ENCODE peak calls at places on chromosomes 3 and 15, in nine cellular contexts. A is CD8-positive, alpha-beta T cell; O is transverse colon; V is ovary; B is fibroblast of lung; J is neural progenitor cell; H is breast epithelium; D is colonic mucosa; S is CD8-positive, alpha-beta memory T cell. E is an unnamed sample.

GRCh38 chr3:147654827-147655226 is 245.7 kb downstream of the ZIC1 start:
- DNase-seq in J (no peak), S (no peak), A (no peak), V (no peak), B (peak; percentile 87), D (no peak), H (no peak), O (no peak), E (no peak)

GRCh38 chr3:127951276-127951675 is 36.2 kb downstream of the KBTBD12 start:
- DNase-seq in A (no peak), O (no peak), B (peak; percentile 63), J (no peak), V (no peak), S (no peak), H (no peak), D (no peak), E (no peak)

GRCh38 chr3:60954049-60954448 is 297.2 kb downstream of the FHIT start:
- DNase-seq in B (peak; percentile 34), V (no peak), J (no peak), A (no peak), S (no peak), H (no peak), D (no peak), O (no peak), E (no peak)

GRCh38 chr15:88894348-88894818 is 961 bp downstream of the HAPLN3 start:
- DNase-seq in S (peak; percentile 84), D (peak; percentile 79), B (peak; percentile 31), J (peak; percentile 87), O (peak; percentile 74), V (peak; percentile 54), H (peak; percentile 66), A (peak; percentile 79), E (no peak)

GRCh38 chr3:185473290-185473815 is 25.5 kb downstream of the TMEM41A start:
- DNase-seq in H (no peak), B (peak; percentile 73), S (no peak), O (no peak), D (no peak), J (no peak), A (no peak), V (no peak), E (no peak)

GRCh38 chr3:111517801-111518200 is 24.2 kb upstream of the CD96 start:
- DNase-seq in V (no peak), O (no peak), S (no peak), A (no peak), D (no peak), H (no peak), J (no peak), B (peak; percentile 23), E (no peak)

GRCh38 chr3:3600665-3601340 is 198.4 kb upstream of the LRRN1 start:
- DNase-seq in S (no peak), O (no peak), H (no peak), A (no peak), V (no peak), J (no peak), B (no peak), D (no peak), E (no peak)

GRCh38 chr3:63228677-63229076 is 49.4 kb upstream of the SYNPR start:
- DNase-seq in H (no peak), J (peak; percentile 62), A (no peak), S (no peak), O (no peak), D (peak; percentile 35), B (peak; percentile 44), V (no peak), E (no peak)

GRCh38 chr15:39625856-39626255 is 45.0 kb downstream of the THBS1 start:
- DNase-seq in D (no peak), V (no peak), A (no peak), S (no peak), J (no peak), H (no peak), B (peak; percentile 49), O (no peak), E (no peak)

GRCh38 chr15:39622660-39623549 is 42.0 kb downstream of the THBS1 start:
- DNase-seq in J (no peak), H (no peak), A (no peak), V (no peak), B (no peak), O (no peak), D (peak; percentile 67), S (no peak), E (no peak)

GRCh38 chr15:39625451-39625850 is 44.6 kb downstream of the THBS1 start:
- DNase-seq in S (no peak), A (no peak), O (no peak), J (no peak), H (no peak), D (no peak), B (no peak), V (no peak), E (no peak)

GRCh38 chr15:39623550-39623931 is 42.7 kb downstream of the THBS1 start:
- DNase-seq in V (no peak), D (no peak), B (no peak), S (peak; percentile 11), O (no peak), H (no peak), A (no peak), J (no peak), E (no peak)

GRCh38 chr15:39624806-39625205 is 43.9 kb downstream of the THBS1 start:
- DNase-seq in H (peak; percentile 60), O (peak; percentile 74), A (peak; percentile 46), J (no peak), D (peak; percentile 77), V (peak; percentile 49), B (peak; percentile 93), S (peak; percentile 17), E (peak; percentile 73)
- H3K27ac ChIP-seq in H (peak overlapping the region; percentile 87), O (peak overlapping the region; percentile 84), A (peak overlapping the region; percentile 54), J (no peak overlapping the region), D (peak overlapping the region; percentile 87), V (no peak overlapping the region), B (no peak overlapping the region), S (peak overlapping the region; percentile 77), E (peak overlapping the region; percentile 94)

GRCh38 chr15:66706840-66707239 is 4.8 kb downstream of the SMAD6 start:
- DNase-seq in O (no peak), A (no peak), V (no peak), S (no peak), J (peak; percentile 19), B (no peak), D (no peak), H (no peak), E (peak; percentile 66)
- H3K4me3 ChIP-seq in O (peak overlapping the region; percentile 6), A (no peak overlapping the region), V (peak overlapping the region; percentile 15), S (no peak overlapping the region), J (no peak overlapping the region), B (peak overlapping the region; percentile 14), D (no peak overlapping the region), H (no peak overlapping the region), E (peak overlapping the region; percentile 95)

GRCh38 chr3:44734646-44735168 is 5.3 kb downstream of the ZNF501 start:
- DNase-seq in H (no peak), J (no peak), A (no peak), V (no peak), B (no peak), D (no peak), O (no peak), S (no peak), E (no peak)
- H3K9me3 ChIP-seq in H (peaks cover 86% of the 10 kb centered on the region), J (peaks cover 55% of the 10 kb centered on the region), A (peaks cover 48% of the 10 kb centered on the region), V (peaks cover 28% of the 10 kb centered on the region), B (peaks cover 2% of the 10 kb centered on the region), D (peaks cover 23% of the 10 kb centered on the region), O (peaks cover 73% of the 10 kb centered on the region), S (peaks cover 67% of the 10 kb centered on the region), E (peaks cover 14% of the 10 kb centered on the region)

GRCh38 chr15:57005244-57005643 is 86.8 kb downstream of the TCF12 start:
- DNase-seq in D (no peak), O (no peak), A (no peak), J (no peak), B (no peak), V (no peak), S (no peak), H (no peak), E (no peak)

GRCh38 chr15:57003418-57003817 is 85.0 kb downstream of the TCF12 start:
- DNase-seq in S (no peak), O (no peak), H (no peak), B (peak; percentile 93), D (no peak), A (no peak), V (no peak), J (no peak), E (no peak)
- H3K27ac ChIP-seq in S (no peak overlapping the region), O (no peak overlapping the region), H (no peak overlapping the region), B (no peak overlapping the region), D (no peak overlapping the region), A (no peak overlapping the region), V (no peak overlapping the region), J (no peak overlapping the region), E (no peak overlapping the region)

GRCh38 chr15:85383470-85384148 is 3.2 kb downstream of the AKAP13 start:
- DNase-seq in D (no peak), S (no peak), H (no peak), B (no peak), V (no peak), J (no peak), O (no peak), A (no peak), E (no peak)
- H3K4me3 ChIP-seq in D (no peak overlapping the region), S (no peak overlapping the region), H (no peak overlapping the region), B (no peak overlapping the region), V (no peak overlapping the region), J (no peak overlapping the region), O (no peak overlapping the region), A (no peak overlapping the region), E (peak overlapping the region; percentile 93)

DNA sequence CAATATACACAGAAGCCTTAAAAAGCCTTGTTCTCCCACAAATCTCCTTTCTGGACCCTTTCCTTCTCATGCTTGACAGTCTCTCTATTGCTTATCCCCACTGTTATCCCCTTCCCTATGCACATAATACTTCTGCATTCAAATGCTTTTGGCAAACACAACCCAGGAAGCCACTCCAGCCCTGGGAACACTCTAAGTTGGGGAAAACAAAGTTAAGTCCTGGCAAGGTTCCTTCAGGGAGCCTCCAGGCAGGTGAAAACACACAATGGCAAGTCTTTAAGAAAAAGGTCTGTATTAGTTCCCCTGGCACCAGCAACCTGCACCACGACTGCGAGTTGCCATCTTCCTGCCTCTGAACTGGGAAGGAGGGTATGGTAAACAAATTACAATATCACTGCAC is 19.7 kb upstream of the GANC start:
- DNase-seq in B (no peak), H (no peak), O (no peak), D (no peak), J (no peak), S (no peak), A (no peak), V (no peak), E (no peak)
- H3K9me3 ChIP-seq in B (no peaks in the 10 kb centered on the region), H (no peaks in the 10 kb centered on the region), O (peaks cover 6% of the 10 kb centered on the region), D (no peaks in the 10 kb centered on the region), J (peaks cover 13% of the 10 kb centered on the region), S (no peaks in the 10 kb centered on the region), A (no peaks in the 10 kb centered on the region), V (no peaks in the 10 kb centered on the region), E (no peaks in the 10 kb centered on the region)

E was measured in right cardiac atrium.